ENCODE peak calls at places on chromosome 10, in four cellular contexts. N, G, T and C are unnamed samples.
A peak's percentile ranks its signal among the peaks of the same experiment; 100 is the strongest.

GRCh38 chr10:63562391-63562790 is 41.2 kb downstream of the REEP3 start:
- DNase-seq in G (no peak), T (no peak), N (no peak), C (no peak)

GRCh38 chr10:23354630-23355343 is 10.2 kb upstream of the C10orf67 start:
- DNase-seq in N (no peak), T (no peak), G (no peak), C (no peak)

GRCh38 chr10:133034092-133034491 is 53.6 kb upstream of the ADGRA1 start:
- DNase-seq in N (no peak), G (no peak), T (no peak), C (no peak)

GRCh38 chr10:75197906-75198305 is 12.7 kb upstream of the VDAC2 start:
- DNase-seq in G (no peak), N (no peak), T (no peak), C (no peak)

GRCh38 chr10:35386594-35387174 is 50.4 kb downstream of the CCNY start:
- DNase-seq in G (no peak), T (no peak), N (no peak), C (no peak)

GRCh38 chr10:102274062-102274461 is 28.7 kb downstream of the GBF1 start:
- DNase-seq in N (no peak), G (no peak), T (no peak), C (no peak)

GRCh38 chr10:1213707-1214675 is 157.8 kb downstream of the WDR37 start:
- DNase-seq in T (no peak), G (no peak), N (no peak), C (peak; percentile 24)

GRCh38 chr10:119522747-119523426 is 19.6 kb downstream of the RGS10 start:
- DNase-seq in T (no peak), G (no peak), N (no peak), C (no peak)

GRCh38 chr10:132911712-132912097 is 30.7 kb downstream of the CFAP46 start:
- DNase-seq in N (no peak), T (no peak), G (no peak), C (no peak)

GRCh38 chr10:29828978-29829377 is 194.2 kb upstream of the SVIL start:
- DNase-seq in T (no peak), G (no peak), N (no peak), C (no peak)

GRCh38 chr10:50991496-50992355 is 82.6 kb upstream of the PRKG1 start:
- DNase-seq in T (peak; percentile 61), N (peak; percentile 22), G (peak; percentile 38), C (no peak)

GRCh38 chr10:11863353-11864105 is 40.4 kb downstream of the PROSER2 start:
- DNase-seq in G (no peak), T (no peak), N (no peak), C (no peak)

GRCh38 chr10:32143302-32143847 is 87.2 kb upstream of the KIF5B start:
- DNase-seq in T (no peak), G (no peak), N (no peak), C (no peak)

GRCh38 chr10:79116801-79117723 is 48.3 kb downstream of the ZMIZ1 start:
- DNase-seq in G (no peak), T (peak; percentile 65), N (no peak), C (no peak)

GRCh38 chr10:46225597-46225996 is 61.2 kb upstream of the ANTXRL start:
- DNase-seq in G (no peak), T (no peak), N (no peak), C (peak; percentile 27)

GRCh38 chr10:48215983-48216505 is 58.5 kb downstream of the FRMPD2 start:
- DNase-seq in T (no peak), G (no peak), N (no peak), C (no peak)

GRCh38 chr10:110901954-110902819 is 16.8 kb downstream of the BBIP1 start:
- DNase-seq in T (no peak), N (no peak), G (no peak), C (no peak)

GRCh38 chr10:101536800-101537199 is 51.3 kb downstream of the POLL start:
- DNase-seq in N (no peak), T (no peak), G (no peak), C (no peak)

GRCh38 chr10:100790761-100791208 is 45.4 kb downstream of the PAX2 start:
- DNase-seq in G (no peak), T (no peak), N (no peak), C (no peak)

GRCh38 chr10:99681553-99681952 is 22.2 kb downstream of the ENTPD7 start:
- DNase-seq in G (no peak), T (no peak), N (no peak), C (no peak)

GRCh38 chr10:103683851-103684250 is 171.5 kb downstream of the SH3PXD2A start:
- DNase-seq in G (peak; percentile 20), N (no peak), T (no peak), C (no peak)

GRCh38 chr10:97190452-97190851 is 4.7 kb upstream of the SLIT1 start:
- DNase-seq in N (no peak), T (no peak), G (no peak), C (no peak)

GRCh38 chr10:22597142-22597541 is 117.2 kb downstream of the PIP4K2A start:
- DNase-seq in N (no peak), G (no peak), T (peak; percentile 19), C (peak; percentile 80)

GRCh38 chr10:109386101-109386500 is 537.2 kb downstream of the XPNPEP1 start:
- DNase-seq in T (no peak), N (no peak), G (no peak), C (no peak)

GRCh38 chr10:33234779-33235178 is 99.7 kb downstream of the NRP1 start:
- DNase-seq in N (no peak), T (no peak), G (no peak), C (no peak)

GRCh38 chr10:112565434-112566053 is 118.5 kb downstream of the VTI1A start:
- DNase-seq in G (peak; percentile 28), T (peak; percentile 32), N (peak; percentile 67), C (peak; percentile 59)